ENCODE peak calls at places on chromosomes 6 and 20, in eight cellular contexts. E, Y, Z, O, G, X, A and J are unnamed samples.

GRCh38 chr20:51116765-51117686 is 94.1 kb upstream of the KCNG1 start:
- DNase-seq in E (no peak), Y (no peak), Z (no peak), O (no peak), G (no peak), X (no peak), A (no peak), J (no peak)

GRCh38 chr6:121435444-121436069 is at the start of gene GJA1:
- DNase-seq in E (no peak), Y (peak; percentile 3), Z (no peak), O (no peak), G (no peak), X (no peak), A (no peak), J (peak; percentile 41)

GRCh38 chr6:15444081-15444731 is 198.3 kb downstream of the JARID2 start:
- DNase-seq in E (no peak), Y (peak; percentile 14), Z (no peak), O (no peak), G (no peak), X (no peak), A (no peak), J (no peak)

GRCh38 chr20:32355417-32355841 is 2.7 kb upstream of the ASXL1 start:
- DNase-seq in E (no peak), Y (no peak), Z (no peak), O (no peak), G (no peak), X (no peak), A (peak; percentile 21), J (no peak)

GRCh38 chr6:26568601-26569432 is 27.9 kb upstream of the ABT1 start:
- DNase-seq in E (peak; percentile 100), Y (peak; percentile 81), Z (peak; percentile 89), O (peak; percentile 93), G (peak; percentile 96), X (peak; percentile 88), A (peak; percentile 100), J (peak; percentile 96)

GRCh38 chr6:89928604-89929003 is 34.3 kb downstream of the GJA10 start:
- DNase-seq in E (no peak), Y (no peak), Z (no peak), O (no peak), G (no peak), X (no peak), A (no peak), J (no peak)

GRCh38 chr6:94902974-94903628 is 674.2 kb upstream of the MANEA start:
- DNase-seq in E (no peak), Y (no peak), Z (no peak), O (no peak), G (no peak), X (no peak), A (no peak), J (no peak)

GRCh38 chr20:41172296-41173140 is 35.2 kb downstream of the PLCG1 start:
- DNase-seq in E (no peak), Y (no peak), Z (no peak), O (peak; percentile 68), G (no peak), X (no peak), A (no peak), J (no peak)

GRCh38 chr6:48067148-48067709 is 43.8 kb downstream of the PTCHD4 start:
- DNase-seq in E (no peak), Y (no peak), Z (no peak), O (no peak), G (no peak), X (no peak), A (no peak), J (no peak)

GRCh38 chr20:63102720-63103375 is 96.1 kb upstream of the BHLHE23 start:
- DNase-seq in E (peak; percentile 17), Y (no peak), Z (no peak), O (no peak), G (peak; percentile 73), X (no peak), A (peak; percentile 17), J (no peak)

GRCh38 chr6:144373195-144373594 is 88.1 kb downstream of the UTRN start:
- DNase-seq in E (no peak), Y (no peak), Z (no peak), O (no peak), G (no peak), X (no peak), A (no peak), J (no peak)

GRCh38 chr20:53406580-53406979 is 187.1 kb downstream of the ZNF217 start:
- DNase-seq in E (no peak), Y (no peak), Z (no peak), O (no peak), G (no peak), X (no peak), A (no peak), J (no peak)

GRCh38 chr6:83884523-83884922 is 25.0 kb downstream of the CYB5R4 start:
- DNase-seq in E (no peak), Y (no peak), Z (peak; percentile 51), O (no peak), G (peak; percentile 33), X (no peak), A (peak; percentile 18), J (no peak)

GRCh38 chr6:47034421-47034820 is 7.7 kb downstream of the ADGRF1 start:
- DNase-seq in E (no peak), Y (no peak), Z (no peak), O (no peak), G (no peak), X (no peak), A (no peak), J (no peak)

GRCh38 chr6:121482004-121482693 is 46.7 kb downstream of the GJA1 start:
- DNase-seq in E (no peak), Y (no peak), Z (no peak), O (no peak), G (no peak), X (no peak), A (no peak), J (no peak)

GRCh38 chr20:52936368-52936986 is 35.7 kb upstream of the TSHZ2 start:
- DNase-seq in E (no peak), Y (no peak), Z (no peak), O (no peak), G (no peak), X (no peak), A (no peak), J (no peak)

GRCh38 chr20:46031701-46032254 is 2.8 kb downstream of the SLC12A5 start:
- DNase-seq in E (no peak), Y (no peak), Z (peak; percentile 9), O (no peak), G (no peak), X (no peak), A (no peak), J (no peak)

GRCh38 chr6:170038251-170038650 is 252.6 kb downstream of the DLL1 start:
- DNase-seq in E (no peak), Y (no peak), Z (no peak), O (peak; percentile 68), G (no peak), X (no peak), A (no peak), J (no peak)

GRCh38 chr20:20364016-20364746 is 3.7 kb upstream of the INSM1 start:
- DNase-seq in E (no peak), Y (no peak), Z (peak; percentile 92), O (no peak), G (no peak), X (no peak), A (no peak), J (peak; percentile 26)

GRCh38 chr20:10671221-10671849 is 2.5 kb downstream of the JAG1 start:
- DNase-seq in E (no peak), Y (peak; percentile 48), Z (no peak), O (peak; percentile 86), G (no peak), X (peak; percentile 67), A (no peak), J (peak; percentile 50)

GRCh38 chr6:108174371-108175175 is 8.8 kb downstream of the NR2E1 start:
- DNase-seq in E (no peak), Y (no peak), Z (no peak), O (no peak), G (peak; percentile 23), X (peak; percentile 36), A (no peak), J (peak; percentile 73)

GRCh38 chr6:25485820-25486559 is 166.0 kb upstream of the SCGN start:
- DNase-seq in E (no peak), Y (no peak), Z (peak; percentile 40), O (no peak), G (no peak), X (peak; percentile 25), A (no peak), J (no peak)

GRCh38 chr20:25017257-25017803 is 24.8 kb upstream of the APMAP start:
- DNase-seq in E (no peak), Y (no peak), Z (no peak), O (peak; percentile 70), G (no peak), X (peak; percentile 46), A (no peak), J (no peak)

GRCh38 chr6:169288591-169288990 is 34.9 kb upstream of the THBS2 start:
- DNase-seq in E (no peak), Y (no peak), Z (no peak), O (no peak), G (no peak), X (no peak), A (no peak), J (no peak)

GRCh38 chr20:57471496-57472210 is 53.3 kb downstream of the CTCFL start:
- DNase-seq in E (no peak), Y (no peak), Z (no peak), O (no peak), G (no peak), X (no peak), A (no peak), J (no peak)

GRCh38 chr20:41697861-41698559 is 79.8 kb upstream of the CHD6 start:
- DNase-seq in E (no peak), Y (no peak), Z (peak; percentile 42), O (no peak), G (peak; percentile 21), X (no peak), A (peak; percentile 32), J (peak; percentile 13)

GRCh38 chr6:20403766-20404640 is 2.3 kb downstream of the E2F3 start:
- DNase-seq in E (peak; percentile 38), Y (peak; percentile 13), Z (peak; percentile 7), O (peak; percentile 80), G (peak; percentile 62), X (no peak), A (peak; percentile 29), J (no peak)

GRCh38 chr6:4780360-4780812 is 4.2 kb downstream of the CDYL start:
- DNase-seq in E (no peak), Y (no peak), Z (no peak), O (no peak), G (no peak), X (no peak), A (no peak), J (no peak)

GRCh38 chr6:52598123-52598823 is 21.4 kb upstream of the TRAM2 start:
- DNase-seq in E (no peak), Y (peak; percentile 22), Z (peak; percentile 64), O (no peak), G (peak; percentile 20), X (peak; percentile 42), A (peak; percentile 23), J (peak; percentile 68)

GRCh38 chr20:62508641-62509051 is 32.9 kb upstream of the GATA5 start:
- DNase-seq in E (no peak), Y (no peak), Z (no peak), O (no peak), G (no peak), X (no peak), A (no peak), J (no peak)

GRCh38 chr6:68975064-68975463 is 340.0 kb downstream of the ADGRB3 start:
- DNase-seq in E (no peak), Y (peak; percentile 73), Z (peak; percentile 16), O (no peak), G (no peak), X (no peak), A (no peak), J (no peak)

GRCh38 chr20:57652865-57653545 is 32.8 kb upstream of the ZBP1 start:
- DNase-seq in E (no peak), Y (no peak), Z (no peak), O (peak; percentile 66), G (no peak), X (no peak), A (no peak), J (peak; percentile 1)

GRCh38 chr6:36025260-36025931 is 955 bp upstream of the SLC26A8 start:
- DNase-seq in E (no peak), Y (no peak), Z (no peak), O (no peak), G (no peak), X (no peak), A (no peak), J (no peak)

GRCh38 chr20:63351811-63352591 is 9.1 kb downstream of the CHRNA4 start:
- DNase-seq in E (no peak), Y (peak; percentile 44), Z (peak; percentile 54), O (no peak), G (no peak), X (no peak), A (no peak), J (no peak)